ENCODE peak calls at places on chromosomes 2 and 18, in four cellular contexts. T is H1, A is K562, M is WTC11. U is an unnamed sample.

GRCh38 chr2:199704358-199705238 is 146.4 kb downstream of the FTCDNL1 start:
- DNase-seq in T (no peak), A (peak), M (peak), U (no peak)

GRCh38 chr2:127531133-127531709 is 4.3 kb upstream of the MYO7B start:
- DNase-seq in T (no peak), A (no peak), M (no peak), U (no peak)

GRCh38 chr2:20444113-20444992 is 2.5 kb upstream of the RHOB start:
- DNase-seq in T (no peak), A (no peak), M (no peak), U (no peak)

GRCh38 chr2:235414422-235414821 is 79.4 kb upstream of the AGAP1 start:
- DNase-seq in T (no peak), A (no peak), M (no peak), U (no peak)

GRCh38 chr18:961644-962355 is 57.1 kb downstream of the ADCYAP1 start:
- DNase-seq in T (peak), A (peak), M (peak), U (peak)

GRCh38 chr18:50268022-50268747 is 1.9 kb upstream of the CFAP53 start:
- DNase-seq in T (peak), A (peak), M (peak), U (peak)

GRCh38 chr2:240139011-240139441 is 1.4 kb downstream of the OTOS start:
- DNase-seq in T (no peak), A (no peak), M (no peak), U (no peak)

GRCh38 chr18:62334110-62334509 is 9.0 kb downstream of the TNFRSF11A start:
- DNase-seq in T (no peak), A (no peak), M (no peak), U (no peak)

GRCh38 chr2:231780123-231780908 is 766 bp downstream of the PDE6D start:
- DNase-seq in T (no peak), A (no peak), M (peak), U (peak)

GRCh38 chr18:74331404-74331803 is 15.8 kb downstream of the C18orf63 start:
- DNase-seq in T (no peak), A (no peak), M (no peak), U (peak)

DNA sequence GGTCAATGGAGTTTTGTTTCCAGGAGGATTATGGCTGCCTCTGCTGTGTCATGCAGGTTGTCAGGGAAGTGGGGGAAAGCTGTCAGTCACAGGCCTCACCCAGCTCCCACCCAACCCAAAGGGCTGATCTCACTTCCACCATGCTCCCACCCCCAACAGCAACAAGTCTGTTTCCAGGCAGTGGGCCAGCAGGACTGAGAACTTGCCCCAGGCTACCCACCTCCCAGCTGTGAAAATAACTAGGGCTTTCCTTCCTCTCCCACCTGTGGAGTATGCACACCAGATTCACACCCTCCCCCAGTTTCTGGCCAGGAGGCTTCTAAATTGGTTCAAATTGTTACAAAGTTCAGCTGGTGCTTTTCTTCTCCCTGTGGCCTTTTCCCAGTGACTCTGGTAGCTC is 95.6 kb upstream of the ACVR1 start:
- DNase-seq in T (no peak), A (no peak), M (no peak), U (no peak)
- TF ChIP-seq TEAD4 in T (no peak), A (no peak), M (no peak), U (no peak)

DNA sequence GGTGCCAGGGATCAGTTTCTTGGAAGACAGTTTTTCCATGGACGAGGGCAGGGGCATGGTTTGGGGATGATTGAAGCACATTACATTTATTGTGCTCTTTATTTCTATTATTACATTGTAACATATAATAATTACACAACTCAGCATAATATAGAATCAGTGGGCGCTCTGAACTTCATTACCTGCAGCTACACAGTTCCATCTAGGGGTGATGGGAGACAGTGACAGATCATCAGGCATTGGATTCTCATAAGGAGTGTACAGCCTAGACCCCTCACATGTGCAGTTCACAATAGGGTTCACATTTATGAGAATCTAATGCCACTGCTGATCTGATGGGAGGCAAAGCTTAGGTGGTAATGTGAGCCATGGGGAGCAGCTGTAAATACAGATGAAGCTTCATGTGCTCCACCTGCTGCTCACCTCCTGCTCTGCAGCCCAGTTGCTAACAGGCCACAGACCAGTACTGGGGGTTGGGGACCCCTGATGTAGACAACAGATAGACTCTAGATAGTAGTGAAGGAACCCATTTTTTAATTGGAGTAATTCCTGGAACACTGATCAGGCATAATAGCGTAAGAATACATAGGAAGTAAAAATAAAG is 41.5 kb upstream of the MC4R start:
- DNase-seq in T (peak), A (no peak), M (peak), U (no peak)
- TF ChIP-seq TEAD4 in T (no peak), A (no peak), M (no peak), U (no peak)

DNA sequence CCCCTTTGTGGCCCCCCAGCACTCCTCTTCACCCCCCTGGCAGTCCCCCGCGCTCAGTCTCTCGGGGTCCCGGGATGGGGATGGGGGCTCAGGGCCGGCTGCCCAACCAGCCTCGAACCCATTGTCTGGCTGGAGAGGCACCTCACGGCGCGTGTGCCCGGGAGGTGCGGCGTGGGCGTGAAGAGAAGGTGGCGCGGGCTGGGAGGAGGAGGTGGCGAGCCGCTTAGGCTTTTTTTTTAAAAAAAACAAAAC is 803 bp downstream of the FMNL2 start:
- DNase-seq in T (no peak), A (no peak), M (no peak), U (peak)
- TF ChIP-seq TEAD4 in T (no peak), A (no peak), M (no peak), U (no peak)

GRCh38 chr2:189102735-189103134 is 76.8 kb downstream of the COL5A2 start:
- DNase-seq in T (no peak), A (no peak), M (no peak), U (no peak)
- TF ChIP-seq TEAD4 in T (no peak), A (no peak), M (no peak), U (no peak)

GRCh38 chr2:30738141-30738911 is 68.9 kb downstream of the CAPN13 start:
- DNase-seq in T (no peak), A (no peak), M (no peak), U (peak)

GRCh38 chr2:30737326-30737610 is 70.0 kb downstream of the CAPN13 start:
- DNase-seq in T (no peak), A (no peak), M (no peak), U (no peak)

GRCh38 chr2:30744823-30745222 is 62.4 kb downstream of the CAPN13 start:
- DNase-seq in T (no peak), A (no peak), M (no peak), U (no peak)

GRCh38 chr2:30736461-30737325 is 70.6 kb downstream of the CAPN13 start:
- DNase-seq in T (no peak), A (no peak), M (no peak), U (no peak)

DNA sequence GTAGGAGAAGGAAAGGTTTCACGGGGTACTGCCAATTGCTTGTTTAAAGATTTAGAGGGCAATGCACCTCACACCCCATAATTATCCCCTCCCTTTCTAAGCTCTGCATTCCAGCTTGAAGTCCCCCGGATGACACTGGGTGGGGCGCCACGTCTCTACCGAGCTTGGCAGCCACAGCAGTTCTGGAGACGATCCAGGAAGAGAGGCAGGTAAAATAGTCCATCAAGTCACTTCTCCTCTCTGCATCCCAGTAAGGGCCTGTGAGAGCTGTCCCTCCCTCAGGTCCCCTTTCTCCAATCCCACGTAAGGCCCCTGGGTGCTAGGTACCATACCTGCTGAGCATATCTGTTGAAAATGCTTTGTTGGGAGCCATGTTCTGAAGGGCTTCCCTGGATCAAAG is 65.7 kb downstream of the CAPN13 start:
- DNase-seq in T (no peak), A (no peak), M (no peak), U (no peak)
- TF ChIP-seq TEAD4 in T (no peak), A (no peak), M (no peak), U (no peak)

DNA sequence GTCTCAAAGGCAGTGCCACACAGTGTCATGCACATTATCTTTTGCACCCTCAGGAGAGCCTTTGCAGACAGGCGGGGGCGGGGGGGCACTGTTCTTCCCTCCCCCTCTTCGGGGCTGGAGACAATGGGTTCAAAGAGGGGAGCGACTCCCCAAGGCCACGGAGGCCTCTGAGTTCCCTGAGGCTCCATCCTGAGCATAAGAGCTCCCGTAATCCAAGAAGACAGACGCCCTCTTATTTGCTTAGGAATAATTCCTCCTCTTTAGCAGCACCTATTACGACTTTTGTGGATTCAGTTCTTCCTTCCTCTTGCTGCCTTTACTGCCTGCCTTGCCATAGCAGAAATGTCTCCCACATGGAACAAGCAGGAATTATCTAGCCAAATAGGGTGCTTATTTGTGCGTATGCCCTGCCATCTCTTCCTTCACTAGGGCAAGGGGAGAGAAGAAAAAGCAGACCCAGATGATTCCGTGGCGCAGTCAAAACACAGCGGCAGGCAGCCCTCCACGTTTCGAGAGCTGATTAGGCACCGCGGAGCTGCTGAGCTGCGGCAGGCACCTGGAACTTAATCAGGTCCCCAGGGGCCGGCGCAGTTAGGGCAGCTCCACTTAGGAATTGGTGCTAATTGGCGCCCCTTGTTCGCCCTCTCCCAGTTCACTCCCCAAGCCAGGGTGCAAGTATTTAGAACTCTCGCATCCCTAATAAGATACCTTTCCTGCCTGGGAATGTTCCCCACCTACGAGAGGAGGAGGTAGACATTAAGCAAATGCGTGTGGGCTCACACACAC is 233.4 kb upstream of the MYT1L start:
- DNase-seq in T (no peak), A (no peak), M (peak), U (no peak)
- TF ChIP-seq TEAD4 in T (no peak), A (no peak), M (no peak), U (no peak)

GRCh38 chr2:44936275-44936674 is 5.2 kb upstream of the SIX3 start:
- DNase-seq in T (no peak), A (no peak), M (no peak), U (no peak)

GRCh38 chr2:44936715-44937687 is 4.5 kb upstream of the SIX3 start:
- DNase-seq in T (no peak), A (no peak), M (peak), U (peak)

GRCh38 chr2:44939074-44940052 is 2.1 kb upstream of the SIX3 start:
- DNase-seq in T (no peak), A (no peak), M (peak), U (peak)

GRCh38 chr2:44938287-44939073 is 3.0 kb upstream of the SIX3 start:
- DNase-seq in T (no peak), A (no peak), M (peak), U (peak)

GRCh38 chr2:44937688-44938240 is 3.7 kb upstream of the SIX3 start:
- DNase-seq in T (no peak), A (peak), M (peak), U (peak)
- TF ChIP-seq TEAD4 in T (no peak), A (no peak), M (no peak), U (no peak)

GRCh38 chr2:99640568-99641215 is 150.9 kb upstream of the REV1 start:
- DNase-seq in T (no peak), A (no peak), M (no peak), U (no peak)
- TF ChIP-seq TEAD4 in T (no peak), A (no peak), M (no peak), U (no peak)

GRCh38 chr18:6414118-6414722 is 491 bp downstream of the L3MBTL4 start:
- DNase-seq in T (no peak), A (no peak), M (peak), U (peak)
- TF ChIP-seq TEAD4 in T (no peak), A (no peak), M (no peak), U (no peak)